ENCODE peak calls at places on chromosomes 16 and 17, in seven cellular contexts. G is dorsolateral prefrontal cortex; B is globus pallidus; F is KG1; P is activated naive CD4-positive, alpha-beta T cell treated with anti-CD3 and anti-CD28 coated beads for 36 hours; W is AG08395; O is tibial nerve. H is an unnamed sample.
A peak's percentile ranks its signal among the peaks of the same experiment; 100 is the strongest.

GRCh38 chr17:60630352-60630751 is 30.4 kb downstream of the PPM1D start:
- DNase-seq in G (peak; percentile 57), B (no peak), F (no peak), P (no peak), W (no peak), O (peak; percentile 38), H (no peak)

GRCh38 chr16:15636392-15636873 is 6.5 kb downstream of the MARF1 start:
- DNase-seq in G (no peak), B (no peak), F (no peak), P (peak; percentile 27), W (no peak), O (no peak), H (no peak)

GRCh38 chr16:84234656-84235285 is 5.0 kb downstream of the KCNG4 start:
- DNase-seq in G (no peak), B (no peak), F (no peak), P (no peak), W (no peak), O (no peak), H (no peak)

GRCh38 chr16:66543541-66543940 is 6.4 kb downstream of the TK2 start:
- DNase-seq in G (no peak), B (no peak), F (no peak), P (no peak), W (no peak), O (no peak), H (no peak)

GRCh38 chr17:8337802-8338744 is 1.6 kb upstream of the ODF4 start:
- DNase-seq in G (no peak), B (no peak), F (no peak), P (peak; percentile 27), W (no peak), O (no peak), H (no peak)

GRCh38 chr16:82668094-82668493 is 41.3 kb downstream of the CDH13 start:
- DNase-seq in G (no peak), B (no peak), F (no peak), P (no peak), W (no peak), O (no peak), H (no peak)

GRCh38 chr16:10658943-10659342 is 35.8 kb downstream of the TEKT5 start:
- DNase-seq in G (no peak), B (no peak), F (no peak), P (no peak), W (no peak), O (no peak), H (no peak)

GRCh38 chr17:67491009-67491677 is 114.1 kb downstream of the PITPNC1 start:
- DNase-seq in G (peak; percentile 91), B (peak; percentile 81), F (no peak), P (no peak), W (peak; percentile 94), O (peak; percentile 80), H (peak; percentile 97)

GRCh38 chr17:69592692-69593350 is 178.3 kb downstream of the MAP2K6 start:
- DNase-seq in G (no peak), B (no peak), F (no peak), P (no peak), W (peak; percentile 21), O (no peak), H (peak; percentile 78)

GRCh38 chr16:27840311-27841060 is 223.0 kb downstream of the GSG1L start:
- DNase-seq in G (peak; percentile 25), B (no peak), F (no peak), P (no peak), W (no peak), O (no peak), H (no peak)

GRCh38 chr17:10735251-10735650 is 5.4 kb upstream of the TMEM220 start:
- DNase-seq in G (no peak), B (no peak), F (no peak), P (no peak), W (no peak), O (no peak), H (no peak)

GRCh38 chr16:82034981-82035612 is at the start of gene HSD17B2:
- DNase-seq in G (no peak), B (no peak), F (no peak), P (no peak), W (no peak), O (no peak), H (peak; percentile 19)

GRCh38 chr16:67528870-67529638 is 425 bp downstream of the RIPOR1 start:
- DNase-seq in G (no peak), B (peak; percentile 20), F (no peak), P (peak; percentile 40), W (peak; percentile 40), O (no peak), H (peak; percentile 61)

GRCh38 chr16:472199-472504 is 46.7 kb downstream of the RAB11FIP3 start:
- DNase-seq in G (no peak), B (no peak), F (no peak), P (no peak), W (no peak), O (no peak), H (no peak)

GRCh38 chr16:1261131-1261917 is 5.5 kb downstream of the TPSD1 start:
- DNase-seq in G (no peak), B (no peak), F (no peak), P (no peak), W (no peak), O (no peak), H (peak; percentile 11)

GRCh38 chr17:47604268-47604927 is 45.3 kb upstream of the KPNB1 start:
- DNase-seq in G (no peak), B (no peak), F (no peak), P (no peak), W (no peak), O (peak; percentile 63), H (no peak)

GRCh38 chr17:77299256-77300015 is 158.7 kb downstream of the SEC14L1 start:
- DNase-seq in G (no peak), B (no peak), F (no peak), P (no peak), W (no peak), O (no peak), H (no peak)